ENCODE peak calls at places on chromosome 6, in four cellular contexts. One of them, this sample, is unnamed. For H3K27me3, the result is how much of the 10 kb centered on the place peaks cover.

GRCh38 chr6:40848868-40849524 is 190.0 kb downstream of the UNC5CL start:
- DNase-seq in AG04450: no peak
- DNase-seq in heart left ventricle: no peak
- DNase-seq in uterus: no peak
- DNase-seq in this sample: no peak

GRCh38 chr6:42428326-42429041 is 23.2 kb downstream of the TRERF1 start:
- DNase-seq in AG04450: no peak
- DNase-seq in heart left ventricle: peak
- DNase-seq in uterus: no peak
- DNase-seq in this sample: peak

GRCh38 chr6:149094156-149094555 is 223.4 kb upstream of the TAB2 start:
- DNase-seq in AG04450: no peak
- DNase-seq in heart left ventricle: no peak
- DNase-seq in uterus: no peak
- DNase-seq in this sample: no peak

GRCh38 chr6:7241709-7242645 is 71.0 kb downstream of the SSR1 start:
- DNase-seq in AG04450: no peak
- DNase-seq in heart left ventricle: no peak
- DNase-seq in uterus: no peak
- DNase-seq in this sample: no peak

GRCh38 chr6:36110863-36111262 is 19.4 kb upstream of the MAPK13 start:
- DNase-seq in AG04450: no peak
- DNase-seq in heart left ventricle: no peak
- DNase-seq in uterus: no peak
- DNase-seq in this sample: no peak

GRCh38 chr6:22421187-22421586 is 124.4 kb upstream of the PRL start:
- DNase-seq in AG04450: no peak
- DNase-seq in heart left ventricle: no peak
- DNase-seq in uterus: no peak
- DNase-seq in this sample: no peak

GRCh38 chr6:53066059-53066406 is 829 bp downstream of the FBXO9 start:
- DNase-seq in AG04450: no peak
- DNase-seq in heart left ventricle: peak
- DNase-seq in uterus: peak
- DNase-seq in this sample: peak

GRCh38 chr6:69064226-69064625 is 429.1 kb downstream of the ADGRB3 start:
- DNase-seq in AG04450: no peak
- DNase-seq in heart left ventricle: no peak
- DNase-seq in uterus: no peak
- DNase-seq in this sample: no peak

GRCh38 chr6:24922854-24923253 is 12.9 kb downstream of the RIPOR2 start:
- DNase-seq in AG04450: no peak
- DNase-seq in heart left ventricle: no peak
- DNase-seq in uterus: no peak
- DNase-seq in this sample: no peak

GRCh38 chr6:1023229-1023628 is 288.7 kb upstream of the FOXQ1 start:
- DNase-seq in AG04450: no peak
- DNase-seq in heart left ventricle: no peak
- DNase-seq in uterus: no peak
- DNase-seq in this sample: no peak

GRCh38 chr6:26216886-26217713 is 129.9 kb downstream of the HFE start:
- DNase-seq in AG04450: no peak
- DNase-seq in heart left ventricle: peak
- DNase-seq in uterus: peak
- DNase-seq in this sample: peak
- TF ChIP-seq CTCF in AG04450: peak
- TF ChIP-seq CTCF in heart left ventricle: peak
- TF ChIP-seq CTCF in uterus: peak
- TF ChIP-seq CTCF in this sample: peak

GRCh38 chr6:96925290-96925687 is 761 bp downstream of the KLHL32 start:
- DNase-seq in AG04450: no peak
- DNase-seq in heart left ventricle: no peak
- DNase-seq in uterus: no peak
- DNase-seq in this sample: no peak

GRCh38 chr6:96923871-96924493 is 546 bp upstream of the KLHL32 start:
- DNase-seq in AG04450: no peak
- DNase-seq in heart left ventricle: no peak
- DNase-seq in uterus: no peak
- DNase-seq in this sample: no peak

GRCh38 chr6:96923400-96923799 is 1.1 kb upstream of the KLHL32 start:
- DNase-seq in AG04450: no peak
- DNase-seq in heart left ventricle: no peak
- DNase-seq in uterus: no peak
- DNase-seq in this sample: no peak

GRCh38 chr6:96927660-96928059 is 3.1 kb downstream of the KLHL32 start:
- DNase-seq in AG04450: no peak
- DNase-seq in heart left ventricle: no peak
- DNase-seq in uterus: no peak
- DNase-seq in this sample: no peak

GRCh38 chr6:96926425-96926824 is 1.9 kb downstream of the KLHL32 start:
- DNase-seq in AG04450: no peak
- DNase-seq in heart left ventricle: no peak
- DNase-seq in uterus: no peak
- DNase-seq in this sample: no peak
- H3K27me3 ChIP-seq in AG04450: under half
- H3K27me3 ChIP-seq in heart left ventricle: under half
- H3K27me3 ChIP-seq in uterus: under half
- H3K27me3 ChIP-seq in this sample: under half

GRCh38 chr6:88491266-88491665 is 325.1 kb upstream of the CNR1 start:
- DNase-seq in AG04450: no peak
- DNase-seq in heart left ventricle: no peak
- DNase-seq in uterus: no peak
- DNase-seq in this sample: no peak

GRCh38 chr6:88494401-88495140 is 328.4 kb upstream of the CNR1 start:
- DNase-seq in AG04450: no peak
- DNase-seq in heart left ventricle: no peak
- DNase-seq in uterus: no peak
- DNase-seq in this sample: peak

GRCh38 chr6:88493717-88494116 is 327.6 kb upstream of the CNR1 start:
- DNase-seq in AG04450: no peak
- DNase-seq in heart left ventricle: no peak
- DNase-seq in uterus: no peak
- DNase-seq in this sample: peak

GRCh38 chr6:88492241-88492640 is 326.1 kb upstream of the CNR1 start:
- DNase-seq in AG04450: no peak
- DNase-seq in heart left ventricle: no peak
- DNase-seq in uterus: no peak
- DNase-seq in this sample: no peak

GRCh38 chr6:88492824-88493223 is 326.7 kb upstream of the CNR1 start:
- DNase-seq in AG04450: no peak
- DNase-seq in heart left ventricle: no peak
- DNase-seq in uterus: no peak
- DNase-seq in this sample: no peak
- TF ChIP-seq CTCF in AG04450: peak
- TF ChIP-seq CTCF in heart left ventricle: peak
- TF ChIP-seq CTCF in uterus: no peak
- TF ChIP-seq CTCF in this sample: peak

DNA sequence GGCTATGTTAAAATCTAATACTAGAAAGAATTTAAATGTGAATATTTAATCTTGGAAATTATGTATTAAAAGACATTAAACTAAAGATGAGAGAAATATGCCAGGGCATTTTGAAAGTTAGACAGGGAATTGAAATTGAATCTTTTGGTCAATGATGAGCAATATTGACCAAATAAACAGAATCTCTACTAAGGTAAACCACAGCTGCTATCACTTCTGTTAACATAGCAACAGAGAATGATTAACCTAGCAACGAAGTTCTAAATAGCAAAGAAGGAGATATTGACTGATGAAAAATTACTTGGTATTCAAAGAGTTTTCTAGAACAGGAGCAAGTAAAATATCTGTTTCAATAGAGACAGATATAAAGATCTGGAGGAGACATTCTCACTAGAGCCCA is 45.2 kb upstream of the RSPO3 start:
- DNase-seq in AG04450: no peak
- DNase-seq in heart left ventricle: no peak
- DNase-seq in uterus: no peak
- DNase-seq in this sample: no peak
- H3K27me3 ChIP-seq in AG04450: under half
- H3K27me3 ChIP-seq in heart left ventricle: under half
- H3K27me3 ChIP-seq in uterus: under half
- H3K27me3 ChIP-seq in this sample: under half

DNA sequence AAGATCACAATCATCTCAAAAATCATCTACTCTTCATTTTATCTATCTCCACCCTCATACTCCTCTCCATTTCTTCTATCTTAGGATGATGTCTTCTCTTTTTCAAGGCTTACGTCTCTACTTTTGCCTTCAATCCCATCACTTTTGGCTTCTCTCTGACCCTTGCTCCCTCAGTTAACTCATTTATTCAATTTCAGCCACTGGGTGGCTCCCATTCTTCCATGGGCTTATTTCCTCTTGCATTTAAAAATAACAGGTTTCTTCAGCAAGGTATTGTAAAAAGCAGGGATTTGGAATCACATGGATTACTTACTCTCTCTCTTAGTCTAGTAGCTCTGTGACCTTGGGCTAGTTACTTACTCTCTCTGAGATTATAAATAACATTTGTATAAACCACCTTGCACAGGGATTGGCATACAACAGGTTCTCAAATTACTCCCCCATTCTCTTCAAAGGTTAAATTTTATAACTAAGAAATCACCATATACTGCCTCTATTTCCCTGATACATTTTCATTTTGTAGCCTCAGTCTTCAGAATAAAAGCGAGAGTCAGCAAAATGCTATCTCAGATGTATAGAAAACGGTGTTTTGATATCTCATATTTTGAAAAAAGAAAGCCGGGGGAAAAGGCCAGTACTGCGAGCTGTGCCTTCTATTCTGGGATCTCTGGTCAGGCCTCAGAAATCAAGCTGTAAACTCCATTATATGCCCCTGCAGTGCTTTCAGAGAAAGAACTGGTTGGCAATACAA is 5.5 kb downstream of the ZSCAN12 start:
- DNase-seq in AG04450: no peak
- DNase-seq in heart left ventricle: no peak
- DNase-seq in uterus: no peak
- DNase-seq in this sample: no peak
- TF ChIP-seq CTCF in AG04450: peak
- TF ChIP-seq CTCF in heart left ventricle: no peak
- TF ChIP-seq CTCF in uterus: no peak
- TF ChIP-seq CTCF in this sample: peak

GRCh38 chr6:104951677-104952076 is 5.2 kb upstream of the LIN28B start:
- DNase-seq in AG04450: no peak
- DNase-seq in heart left ventricle: no peak
- DNase-seq in uterus: no peak
- DNase-seq in this sample: no peak
- H3K27me3 ChIP-seq in AG04450: under half
- H3K27me3 ChIP-seq in heart left ventricle: half or more
- H3K27me3 ChIP-seq in uterus: half or more
- H3K27me3 ChIP-seq in this sample: under half

GRCh38 chr6:21277601-21278043 is 315.9 kb upstream of the SOX4 start:
- DNase-seq in AG04450: no peak
- DNase-seq in heart left ventricle: no peak
- DNase-seq in uterus: no peak
- DNase-seq in this sample: no peak
- TF ChIP-seq CTCF in AG04450: no peak
- TF ChIP-seq CTCF in heart left ventricle: no peak
- TF ChIP-seq CTCF in uterus: no peak
- TF ChIP-seq CTCF in this sample: no peak

GRCh38 chr6:150235218-150235617 is 92.4 kb downstream of the PPP1R14C start:
- DNase-seq in AG04450: no peak
- DNase-seq in heart left ventricle: no peak
- DNase-seq in uterus: no peak
- DNase-seq in this sample: no peak

GRCh38 chr6:150236114-150236513 is 93.3 kb downstream of the PPP1R14C start:
- DNase-seq in AG04450: no peak
- DNase-seq in heart left ventricle: no peak
- DNase-seq in uterus: no peak
- DNase-seq in this sample: no peak

GRCh38 chr6:150231456-150231855 is 88.6 kb downstream of the PPP1R14C start:
- DNase-seq in AG04450: no peak
- DNase-seq in heart left ventricle: no peak
- DNase-seq in uterus: no peak
- DNase-seq in this sample: no peak

GRCh38 chr6:150236544-150236943 is 93.7 kb downstream of the PPP1R14C start:
- DNase-seq in AG04450: no peak
- DNase-seq in heart left ventricle: no peak
- DNase-seq in uterus: no peak
- DNase-seq in this sample: no peak

GRCh38 chr6:150233797-150234399 is 91.1 kb downstream of the PPP1R14C start:
- DNase-seq in AG04450: no peak
- DNase-seq in heart left ventricle: no peak
- DNase-seq in uterus: no peak
- DNase-seq in this sample: no peak
- H3K27me3 ChIP-seq in AG04450: under half
- H3K27me3 ChIP-seq in heart left ventricle: under half
- H3K27me3 ChIP-seq in uterus: under half
- H3K27me3 ChIP-seq in this sample: under half

GRCh38 chr6:125899726-125900182 is 56.8 kb upstream of the HINT3 start:
- DNase-seq in AG04450: no peak
- DNase-seq in heart left ventricle: no peak
- DNase-seq in uterus: no peak
- DNase-seq in this sample: no peak

GRCh38 chr6:125910518-125910917 is 46.1 kb upstream of the HINT3 start:
- DNase-seq in AG04450: no peak
- DNase-seq in heart left ventricle: no peak
- DNase-seq in uterus: no peak
- DNase-seq in this sample: peak

GRCh38 chr6:125906158-125906998 is 50.2 kb upstream of the HINT3 start:
- DNase-seq in AG04450: no peak
- DNase-seq in heart left ventricle: peak
- DNase-seq in uterus: no peak
- DNase-seq in this sample: peak

DNA sequence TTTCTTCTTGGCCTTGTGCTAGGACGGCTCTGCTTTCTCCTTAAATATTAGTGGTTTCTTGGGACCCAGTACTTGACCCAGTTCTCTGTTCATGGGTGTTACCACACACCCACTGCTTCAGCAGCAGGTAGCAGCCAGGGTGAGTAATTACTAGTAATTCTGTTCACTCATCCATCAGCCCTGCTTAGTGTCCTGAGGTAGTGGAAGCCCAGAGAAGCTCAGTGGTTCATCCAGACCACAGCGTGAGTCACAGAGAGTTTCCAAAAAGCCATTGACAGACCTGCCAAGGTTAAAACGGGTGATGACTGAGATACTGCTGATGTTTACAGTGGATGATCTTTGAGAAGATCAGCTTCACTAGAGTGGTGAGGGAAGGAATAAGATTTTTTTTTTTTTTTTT is 51.7 kb upstream of the HINT3 start:
- DNase-seq in AG04450: no peak
- DNase-seq in heart left ventricle: no peak
- DNase-seq in uterus: no peak
- DNase-seq in this sample: peak
- TF ChIP-seq CTCF in AG04450: no peak
- TF ChIP-seq CTCF in heart left ventricle: no peak
- TF ChIP-seq CTCF in uterus: no peak
- TF ChIP-seq CTCF in this sample: no peak

GRCh38 chr6:144390886-144391285 is 105.8 kb downstream of the UTRN start:
- DNase-seq in AG04450: no peak
- DNase-seq in heart left ventricle: no peak
- DNase-seq in uterus: no peak
- DNase-seq in this sample: no peak
- H3K27me3 ChIP-seq in AG04450: under half
- H3K27me3 ChIP-seq in heart left ventricle: under half
- H3K27me3 ChIP-seq in uterus: under half
- H3K27me3 ChIP-seq in this sample: under half